ENCODE peak calls at places on chromosomes 4 and X, in four cellular contexts. K, C, O and X are unnamed samples.

GRCh38 chr4:41358626-41359025 is 101.9 kb downstream of the UCHL1 start:
- DNase-seq in C (no peak), O (no peak), K (no peak), X (no peak)

GRCh38 chr4:15294832-15295231 is 133.0 kb upstream of the C1QTNF7 start:
- DNase-seq in K (no peak), O (no peak), C (no peak), X (no peak)

GRCh38 chr4:7747062-7747385 is 192.6 kb downstream of the AFAP1 start:
- DNase-seq in K (no peak), C (no peak), O (no peak), X (no peak)

GRCh38 chr4:174592256-174592984 is 70.1 kb upstream of the HPGD start:
- DNase-seq in C (no peak), K (no peak), O (no peak), X (peak; percentile 8)

GRCh38 chrX:153964105-153964504 is 7.5 kb downstream of the HCFC1 start:
- DNase-seq in C (no peak), O (no peak), K (no peak), X (no peak)

GRCh38 chr4:28449080-28449479 is 1588.4 kb downstream of the STIM2 start:
- DNase-seq in C (no peak), O (no peak), K (no peak), X (no peak)

GRCh38 chr4:159242427-159242826 is 139.5 kb downstream of the RAPGEF2 start:
- DNase-seq in K (no peak), O (no peak), C (no peak), X (no peak)

GRCh38 chr4:121479801-121480200 is 99.0 kb upstream of the QRFPR start:
- DNase-seq in O (no peak), K (no peak), C (no peak), X (no peak)

GRCh38 chr4:2042207-2042946 is 16.8 kb upstream of the NAT8L start:
- DNase-seq in C (no peak), K (no peak), O (no peak), X (no peak)

GRCh38 chr4:165915215-165915614 is 42.2 kb downstream of the TLL1 start:
- DNase-seq in C (no peak), K (no peak), O (no peak), X (no peak)

GRCh38 chr4:142960134-142960533 is 114.0 kb upstream of the INPP4B start:
- DNase-seq in K (no peak), O (peak; percentile 15), C (no peak), X (peak; percentile 42)

GRCh38 chr4:110306363-110306762 is 107.9 kb upstream of the ELOVL6 start:
- DNase-seq in C (peak; percentile 5), K (no peak), O (peak; percentile 9), X (no peak)

GRCh38 chr4:147481577-147482109 is 746 bp downstream of the EDNRA start:
- DNase-seq in K (no peak), C (peak; percentile 17), O (peak; percentile 27), X (no peak)

GRCh38 chr4:4899202-4899925 is 39.9 kb downstream of the MSX1 start:
- DNase-seq in O (no peak), K (no peak), C (no peak), X (no peak)

GRCh38 chr4:146637853-146638800 is 566 bp upstream of the POU4F2 start:
- DNase-seq in K (no peak), O (no peak), C (no peak), X (no peak)

GRCh38 chrX:1658083-1658463 is 43.2 kb downstream of the ASMT start:
- DNase-seq in O (no peak), C (no peak), K (no peak), X (no peak)

GRCh38 chr4:38034986-38035882 is 75.0 kb downstream of the PTTG2 start:
- DNase-seq in O (peak; percentile 79), K (peak; percentile 25), C (peak; percentile 64), X (no peak)

GRCh38 chrX:86604620-86605019 is 456.4 kb downstream of the DACH2 start:
- DNase-seq in K (no peak), O (no peak), C (no peak), X (no peak)

GRCh38 chr4:168631241-168632151 is 134.6 kb downstream of the PALLD start:
- DNase-seq in K (peak; percentile 33), O (peak; percentile 70), C (peak; percentile 49), X (no peak)

GRCh38 chrX:18119856-18120255 is 100.8 kb downstream of the BEND2 start:
- DNase-seq in O (no peak), K (no peak), C (no peak), X (no peak)

GRCh38 chr4:85149656-85150055 is 183.2 kb upstream of the WDFY3 start:
- DNase-seq in K (peak; percentile 89), C (peak; percentile 27), O (peak; percentile 70), X (no peak)

GRCh38 chr4:145279122-145279960 is 99.0 kb upstream of the OTUD4 start:
- DNase-seq in C (peak; percentile 89), O (peak; percentile 75), K (peak; percentile 84), X (peak; percentile 72)
- H3K4me3 ChIP-seq in C (no peak overlapping the region), O (no peak overlapping the region), K (no peak overlapping the region), X (no peak overlapping the region)

GRCh38 chr4:87521757-87522374 is 7.3 kb downstream of the SPARCL1 start:
- DNase-seq in K (peak; percentile 80), O (peak; percentile 43), C (no peak), X (no peak)
- H3K4me3 ChIP-seq in K (no peak overlapping the region), O (no peak overlapping the region), C (no peak overlapping the region), X (no peak overlapping the region)

DNA sequence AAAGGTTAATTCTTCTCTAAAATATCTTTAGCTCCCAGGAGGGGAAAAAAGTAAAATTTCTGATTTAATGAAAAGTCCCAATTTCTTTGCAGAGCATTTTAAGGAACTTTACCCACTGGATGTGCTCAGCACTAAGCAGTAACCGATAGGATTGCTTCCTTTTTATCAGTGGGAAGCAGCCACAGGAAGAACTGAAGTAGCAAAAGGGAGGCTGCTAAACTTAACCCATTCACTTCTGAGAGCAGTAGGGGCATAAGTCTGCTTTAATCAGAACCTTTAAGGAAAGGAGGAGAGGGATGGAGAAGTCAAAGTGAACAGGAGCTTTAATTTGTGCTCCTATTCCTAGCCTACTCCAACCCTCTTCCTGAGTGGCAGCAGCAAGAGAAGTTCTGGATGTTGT is at the start of gene F8:
- DNase-seq in K (no peak), O (no peak), C (no peak), X (no peak)
- H3K4me3 ChIP-seq in K (no peak within 1 kb of the TSS), O (no peak within 1 kb of the TSS), C (no peak within 1 kb of the TSS), X (no peak within 1 kb of the TSS)

GRCh38 chr4:122480655-122481487 is 24.3 kb upstream of the IL2 start:
- DNase-seq in O (no peak), C (no peak), K (no peak), X (no peak)

GRCh38 chr4:122483481-122483880 is 27.0 kb upstream of the IL2 start:
- DNase-seq in O (no peak), K (no peak), C (no peak), X (no peak)

GRCh38 chr4:122476745-122477144 is 20.2 kb upstream of the IL2 start:
- DNase-seq in C (no peak), O (no peak), K (no peak), X (no peak)

GRCh38 chr4:122480023-122480422 is 23.5 kb upstream of the IL2 start:
- DNase-seq in C (peak; percentile 13), O (peak; percentile 78), K (no peak), X (no peak)

DNA sequence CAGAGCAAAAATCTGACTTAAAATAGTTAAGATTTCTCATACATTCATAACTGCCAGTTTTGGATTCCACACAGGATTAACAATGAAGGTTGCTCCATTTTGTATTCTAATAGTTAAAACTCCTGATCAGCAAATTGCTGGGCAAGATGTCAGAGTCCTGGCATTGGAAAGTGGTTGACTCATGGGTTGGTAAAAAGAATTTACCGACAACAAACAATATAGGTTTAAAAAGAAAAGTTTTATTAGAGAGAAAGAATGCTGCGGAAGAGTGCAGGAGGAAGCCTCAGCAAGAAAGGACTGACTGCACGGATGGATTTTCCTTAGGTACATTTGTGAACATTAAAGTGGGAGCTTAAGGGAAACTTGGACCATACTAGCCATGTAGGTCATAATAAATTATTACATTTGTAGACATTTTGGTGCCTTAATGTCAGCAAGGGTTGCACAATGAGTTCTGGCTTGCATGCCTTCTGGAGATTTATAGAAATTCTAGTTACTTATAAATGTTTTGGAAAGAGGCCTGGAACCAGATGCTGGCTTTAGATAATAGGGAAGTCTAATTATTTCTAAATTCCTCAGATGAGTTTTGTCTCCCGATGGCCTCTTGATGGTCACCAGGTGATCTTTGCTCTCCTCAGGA is 25.4 kb upstream of the IL2 start:
- DNase-seq in K (no peak), C (peak; percentile 62), O (peak; percentile 10), X (peak; percentile 92)
- H3K4me3 ChIP-seq in K (no peak overlapping the region), C (no peak overlapping the region), O (no peak overlapping the region), X (no peak overlapping the region)